ENCODE peak calls at places on chromosomes 6 and 20, in eight cellular contexts. One of them, this sample, is unnamed.

GRCh38 chr6:47111685-47112084 is 69.6 kb upstream of the ADGRF1 start:
- DNase-seq in breast epithelium: no peak
- DNase-seq in foreskin keratinocyte: peak
- DNase-seq in RWPE2: no peak
- DNase-seq in CD8-positive, alpha-beta memory T cell: no peak
- DNase-seq in left lung: no peak
- DNase-seq in psoas muscle: no peak
- DNase-seq in caudate nucleus: no peak
- DNase-seq in this sample: no peak

GRCh38 chr6:42101186-42101657 is 41.2 kb downstream of the C6orf132 start:
- DNase-seq in breast epithelium: peak
- DNase-seq in foreskin keratinocyte: peak
- DNase-seq in RWPE2: no peak
- DNase-seq in CD8-positive, alpha-beta memory T cell: no peak
- DNase-seq in left lung: no peak
- DNase-seq in psoas muscle: no peak
- DNase-seq in caudate nucleus: no peak
- DNase-seq in this sample: no peak

GRCh38 chr6:148973809-148974208 is 227.0 kb downstream of the UST start:
- DNase-seq in breast epithelium: no peak
- DNase-seq in foreskin keratinocyte: no peak
- DNase-seq in RWPE2: no peak
- DNase-seq in CD8-positive, alpha-beta memory T cell: no peak
- DNase-seq in left lung: no peak
- DNase-seq in psoas muscle: no peak
- DNase-seq in caudate nucleus: no peak
- DNase-seq in this sample: no peak

GRCh38 chr20:36957875-36958667 is 6.6 kb upstream of the SAMHD1 start:
- DNase-seq in breast epithelium: no peak
- DNase-seq in foreskin keratinocyte: no peak
- DNase-seq in RWPE2: peak
- DNase-seq in CD8-positive, alpha-beta memory T cell: no peak
- DNase-seq in left lung: no peak
- DNase-seq in psoas muscle: no peak
- DNase-seq in caudate nucleus: no peak
- DNase-seq in this sample: no peak

GRCh38 chr6:108321253-108321740 is 26.4 kb downstream of the AFG1L start:
- DNase-seq in breast epithelium: no peak
- DNase-seq in foreskin keratinocyte: no peak
- DNase-seq in RWPE2: no peak
- DNase-seq in CD8-positive, alpha-beta memory T cell: no peak
- DNase-seq in left lung: no peak
- DNase-seq in psoas muscle: no peak
- DNase-seq in caudate nucleus: no peak
- DNase-seq in this sample: no peak

GRCh38 chr6:80566361-80566760 is 459.9 kb downstream of the BCKDHB start:
- DNase-seq in breast epithelium: no peak
- DNase-seq in foreskin keratinocyte: no peak
- DNase-seq in RWPE2: no peak
- DNase-seq in CD8-positive, alpha-beta memory T cell: no peak
- DNase-seq in left lung: no peak
- DNase-seq in psoas muscle: no peak
- DNase-seq in caudate nucleus: no peak
- DNase-seq in this sample: no peak

GRCh38 chr20:53829086-53829703 is 235.6 kb upstream of the ZNF217 start:
- DNase-seq in breast epithelium: no peak
- DNase-seq in foreskin keratinocyte: peak
- DNase-seq in RWPE2: no peak
- DNase-seq in CD8-positive, alpha-beta memory T cell: no peak
- DNase-seq in left lung: no peak
- DNase-seq in psoas muscle: no peak
- DNase-seq in caudate nucleus: no peak
- DNase-seq in this sample: no peak

GRCh38 chr6:11779308-11780096 is 899 bp upstream of the ADTRP start:
- DNase-seq in breast epithelium: no peak
- DNase-seq in foreskin keratinocyte: no peak
- DNase-seq in RWPE2: no peak
- DNase-seq in CD8-positive, alpha-beta memory T cell: no peak
- DNase-seq in left lung: no peak
- DNase-seq in psoas muscle: no peak
- DNase-seq in caudate nucleus: peak
- DNase-seq in this sample: peak

GRCh38 chr6:138778331-138778730 is 4.8 kb downstream of the CCDC28A start:
- DNase-seq in breast epithelium: no peak
- DNase-seq in foreskin keratinocyte: no peak
- DNase-seq in RWPE2: no peak
- DNase-seq in CD8-positive, alpha-beta memory T cell: no peak
- DNase-seq in left lung: no peak
- DNase-seq in psoas muscle: no peak
- DNase-seq in caudate nucleus: no peak
- DNase-seq in this sample: no peak

GRCh38 chr6:37343248-37343647 is 10.5 kb upstream of the RNF8 start:
- DNase-seq in breast epithelium: no peak
- DNase-seq in foreskin keratinocyte: no peak
- DNase-seq in RWPE2: no peak
- DNase-seq in CD8-positive, alpha-beta memory T cell: no peak
- DNase-seq in left lung: no peak
- DNase-seq in psoas muscle: no peak
- DNase-seq in caudate nucleus: no peak
- DNase-seq in this sample: no peak

GRCh38 chr20:57904706-57905105 is 194.9 kb upstream of the PMEPA1 start:
- DNase-seq in breast epithelium: no peak
- DNase-seq in foreskin keratinocyte: peak
- DNase-seq in RWPE2: peak
- DNase-seq in CD8-positive, alpha-beta memory T cell: no peak
- DNase-seq in left lung: no peak
- DNase-seq in psoas muscle: no peak
- DNase-seq in caudate nucleus: no peak
- DNase-seq in this sample: no peak

GRCh38 chr6:20208687-20209378 is 3.4 kb downstream of the MBOAT1 start:
- DNase-seq in breast epithelium: no peak
- DNase-seq in foreskin keratinocyte: no peak
- DNase-seq in RWPE2: no peak
- DNase-seq in CD8-positive, alpha-beta memory T cell: no peak
- DNase-seq in left lung: no peak
- DNase-seq in psoas muscle: no peak
- DNase-seq in caudate nucleus: no peak
- DNase-seq in this sample: no peak

DNA sequence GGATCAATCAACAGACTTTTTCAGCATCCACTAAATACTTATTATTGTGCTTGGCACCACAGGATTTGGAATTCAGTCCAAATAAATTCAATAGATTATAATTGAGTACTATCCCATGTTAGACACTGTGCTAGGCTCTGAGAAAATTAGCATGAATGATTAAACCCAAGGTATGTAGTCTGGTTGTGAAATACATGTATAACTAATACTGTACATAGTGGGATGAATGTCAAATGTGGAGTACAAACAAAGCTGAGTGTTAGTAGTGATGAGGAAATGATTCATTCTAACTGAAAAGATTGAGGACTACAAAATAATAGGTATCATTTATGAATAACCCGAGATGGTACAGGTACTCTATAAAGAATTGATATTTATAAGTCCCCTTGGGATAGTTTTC is 111.9 kb upstream of the FLRT3 start:
- DNase-seq in breast epithelium: no peak
- DNase-seq in foreskin keratinocyte: peak
- DNase-seq in RWPE2: no peak
- DNase-seq in CD8-positive, alpha-beta memory T cell: no peak
- DNase-seq in left lung: no peak
- DNase-seq in psoas muscle: no peak
- DNase-seq in caudate nucleus: no peak
- DNase-seq in this sample: no peak
- H3K27ac ChIP-seq in breast epithelium: no peak
- H3K27ac ChIP-seq in foreskin keratinocyte: no peak
- H3K27ac ChIP-seq in RWPE2: peak
- H3K27ac ChIP-seq in CD8-positive, alpha-beta memory T cell: no peak
- H3K27ac ChIP-seq in left lung: no peak
- H3K27ac ChIP-seq in psoas muscle: no peak
- H3K27ac ChIP-seq in caudate nucleus: no peak
- H3K27ac ChIP-seq in this sample: no peak

GRCh38 chr6:124963416-124964083 is 1.3 kb downstream of the RNF217 start:
- DNase-seq in breast epithelium: no peak
- DNase-seq in foreskin keratinocyte: no peak
- DNase-seq in RWPE2: no peak
- DNase-seq in CD8-positive, alpha-beta memory T cell: no peak
- DNase-seq in left lung: no peak
- DNase-seq in psoas muscle: peak
- DNase-seq in caudate nucleus: no peak
- DNase-seq in this sample: no peak
- H3K27ac ChIP-seq in breast epithelium: peak
- H3K27ac ChIP-seq in foreskin keratinocyte: peak
- H3K27ac ChIP-seq in RWPE2: peak
- H3K27ac ChIP-seq in CD8-positive, alpha-beta memory T cell: peak
- H3K27ac ChIP-seq in left lung: peak
- H3K27ac ChIP-seq in psoas muscle: peak
- H3K27ac ChIP-seq in caudate nucleus: peak
- H3K27ac ChIP-seq in this sample: peak

GRCh38 chr6:111563581-111563980 is 42.1 kb downstream of the TRAF3IP2 start:
- DNase-seq in breast epithelium: no peak
- DNase-seq in foreskin keratinocyte: no peak
- DNase-seq in RWPE2: no peak
- DNase-seq in CD8-positive, alpha-beta memory T cell: no peak
- DNase-seq in left lung: no peak
- DNase-seq in psoas muscle: no peak
- DNase-seq in caudate nucleus: no peak
- DNase-seq in this sample: no peak

GRCh38 chr6:111566873-111567517 is 38.7 kb downstream of the TRAF3IP2 start:
- DNase-seq in breast epithelium: no peak
- DNase-seq in foreskin keratinocyte: peak
- DNase-seq in RWPE2: no peak
- DNase-seq in CD8-positive, alpha-beta memory T cell: no peak
- DNase-seq in left lung: no peak
- DNase-seq in psoas muscle: no peak
- DNase-seq in caudate nucleus: peak
- DNase-seq in this sample: no peak

GRCh38 chr6:111565316-111566221 is 40.1 kb downstream of the TRAF3IP2 start:
- DNase-seq in breast epithelium: no peak
- DNase-seq in foreskin keratinocyte: no peak
- DNase-seq in RWPE2: no peak
- DNase-seq in CD8-positive, alpha-beta memory T cell: no peak
- DNase-seq in left lung: no peak
- DNase-seq in psoas muscle: no peak
- DNase-seq in caudate nucleus: no peak
- DNase-seq in this sample: no peak

GRCh38 chr6:111564482-111564945 is 41.2 kb downstream of the TRAF3IP2 start:
- DNase-seq in breast epithelium: no peak
- DNase-seq in foreskin keratinocyte: no peak
- DNase-seq in RWPE2: no peak
- DNase-seq in CD8-positive, alpha-beta memory T cell: no peak
- DNase-seq in left lung: no peak
- DNase-seq in psoas muscle: peak
- DNase-seq in caudate nucleus: no peak
- DNase-seq in this sample: no peak

DNA sequence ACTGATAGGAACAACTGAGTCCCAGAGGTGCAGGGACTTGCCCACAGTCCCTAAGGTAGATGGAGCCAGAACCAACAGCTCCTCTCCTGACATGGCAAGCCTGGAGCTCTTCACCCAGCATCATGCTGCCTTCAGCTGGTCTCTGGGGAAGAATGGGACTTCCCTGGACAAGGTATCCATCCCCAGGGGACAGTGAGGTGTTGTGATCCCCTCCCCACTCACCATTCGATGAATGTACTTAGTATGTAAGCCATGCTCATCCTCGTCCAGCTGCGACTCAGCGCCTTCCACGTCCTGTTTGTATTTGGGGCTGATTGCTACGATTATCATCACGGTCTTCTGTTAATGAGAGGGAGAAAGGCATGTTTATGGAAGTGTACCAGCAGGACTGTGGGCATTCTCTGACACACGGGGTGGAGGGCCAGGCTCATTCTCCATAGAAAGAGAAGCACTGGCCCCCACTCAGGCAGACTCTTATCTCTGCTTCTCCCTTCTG is 39.4 kb downstream of the TRAF3IP2 start:
- DNase-seq in breast epithelium: no peak
- DNase-seq in foreskin keratinocyte: no peak
- DNase-seq in RWPE2: no peak
- DNase-seq in CD8-positive, alpha-beta memory T cell: no peak
- DNase-seq in left lung: no peak
- DNase-seq in psoas muscle: no peak
- DNase-seq in caudate nucleus: no peak
- DNase-seq in this sample: no peak
- H3K27ac ChIP-seq in breast epithelium: peak
- H3K27ac ChIP-seq in foreskin keratinocyte: no peak
- H3K27ac ChIP-seq in RWPE2: peak
- H3K27ac ChIP-seq in CD8-positive, alpha-beta memory T cell: no peak
- H3K27ac ChIP-seq in left lung: no peak
- H3K27ac ChIP-seq in psoas muscle: no peak
- H3K27ac ChIP-seq in caudate nucleus: peak
- H3K27ac ChIP-seq in this sample: peak

DNA sequence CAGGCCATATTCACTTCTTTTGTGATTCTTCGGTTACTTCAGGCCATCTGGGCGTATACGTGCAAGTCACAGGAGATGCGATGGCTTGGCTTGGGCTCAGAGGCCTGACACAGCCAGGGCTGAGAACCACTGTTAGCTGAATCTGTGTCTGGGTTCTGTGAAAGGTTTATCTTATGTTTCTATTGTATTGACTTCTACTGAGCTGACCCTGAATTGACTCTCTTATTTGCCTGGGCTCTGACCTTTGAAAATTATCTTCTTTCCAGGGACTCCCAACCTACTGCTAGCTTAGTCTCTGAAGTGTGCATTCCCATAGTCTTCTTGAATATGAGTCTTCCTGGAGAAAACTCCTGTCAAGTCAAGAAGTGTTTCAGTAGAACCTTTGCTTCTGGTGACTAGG is 226.4 kb upstream of the SOX4 start:
- DNase-seq in breast epithelium: no peak
- DNase-seq in foreskin keratinocyte: no peak
- DNase-seq in RWPE2: no peak
- DNase-seq in CD8-positive, alpha-beta memory T cell: no peak
- DNase-seq in left lung: no peak
- DNase-seq in psoas muscle: no peak
- DNase-seq in caudate nucleus: no peak
- DNase-seq in this sample: no peak
- H3K27ac ChIP-seq in breast epithelium: no peak
- H3K27ac ChIP-seq in foreskin keratinocyte: peak
- H3K27ac ChIP-seq in RWPE2: no peak
- H3K27ac ChIP-seq in CD8-positive, alpha-beta memory T cell: no peak
- H3K27ac ChIP-seq in left lung: no peak
- H3K27ac ChIP-seq in psoas muscle: no peak
- H3K27ac ChIP-seq in caudate nucleus: no peak
- H3K27ac ChIP-seq in this sample: no peak

GRCh38 chr6:16145038-16145437 is 16.2 kb downstream of the MYLIP start:
- DNase-seq in breast epithelium: no peak
- DNase-seq in foreskin keratinocyte: no peak
- DNase-seq in RWPE2: no peak
- DNase-seq in CD8-positive, alpha-beta memory T cell: no peak
- DNase-seq in left lung: no peak
- DNase-seq in psoas muscle: no peak
- DNase-seq in caudate nucleus: no peak
- DNase-seq in this sample: no peak
- H3K27ac ChIP-seq in breast epithelium: no peak
- H3K27ac ChIP-seq in foreskin keratinocyte: no peak
- H3K27ac ChIP-seq in RWPE2: no peak
- H3K27ac ChIP-seq in CD8-positive, alpha-beta memory T cell: no peak
- H3K27ac ChIP-seq in left lung: no peak
- H3K27ac ChIP-seq in psoas muscle: peak
- H3K27ac ChIP-seq in caudate nucleus: no peak
- H3K27ac ChIP-seq in this sample: no peak

This sample was measured in lower lobe of right lung.